ENCODE peak calls at places on chromosomes 13 and 19, in four cellular contexts. V, H, M and T are unnamed samples.

GRCh38 chr13:95494082-95494681 is 58.3 kb upstream of the CLDN10 start:
- DNase-seq in V (peak), H (peak), M (peak), T (no peak)

GRCh38 chr13:19685034-19685433 is 51.6 kb downstream of the MPHOSPH8 start:
- DNase-seq in V (no peak), H (no peak), M (no peak), T (no peak)

GRCh38 chr13:108494991-108495661 is 134.3 kb upstream of the MYO16 start:
- DNase-seq in V (no peak), H (no peak), M (no peak), T (no peak)

GRCh38 chr19:14561832-14562351 is 10.0 kb downstream of the NDUFB7 start:
- DNase-seq in V (peak), H (no peak), M (no peak), T (no peak)

GRCh38 chr19:41991025-41991424 is 3.0 kb downstream of the ATP1A3 start:
- DNase-seq in V (no peak), H (no peak), M (no peak), T (no peak)

GRCh38 chr19:23098988-23099387 is 17.8 kb upstream of the ZNF730 start:
- DNase-seq in V (no peak), H (no peak), M (no peak), T (no peak)

GRCh38 chr19:34482380-34483250 is 1.1 kb downstream of the WTIP start:
- DNase-seq in V (no peak), H (peak), M (no peak), T (no peak)

GRCh38 chr19:49057636-49058234 is at the start of gene CGB7:
- DNase-seq in V (no peak), H (peak), M (peak), T (peak)

GRCh38 chr13:78192721-78193120 is 274.1 kb upstream of the EDNRB start:
- DNase-seq in V (no peak), H (no peak), M (no peak), T (no peak)

GRCh38 chr19:9528757-9529336 is 9.6 kb downstream of the ZNF426 start:
- DNase-seq in V (no peak), H (no peak), M (peak), T (no peak)